ENCODE peak calls at places on chromosomes 5 and 9, in six cellular contexts. N is A549, K is GM23338, D is hepatocyte, P is fibroblast of lung, X is HCT116. A is an unnamed sample.

GRCh38 chr5:82105457-82105856 is 133.6 kb downstream of the ATG10 start:
- DNase-seq in K (no peak), P (peak), D (no peak), N (peak), X (no peak), A (peak)

GRCh38 chr9:77011973-77012817 is 7.3 kb upstream of the FOXB2 start:
- DNase-seq in K (peak), X (peak), N (no peak), P (peak), D (peak), A (no peak)

GRCh38 chr5:68332546-68332945 is 117.0 kb downstream of the PIK3R1 start:
- DNase-seq in N (no peak), K (no peak), D (no peak), P (no peak), X (no peak), A (peak)

GRCh38 chr5:151130922-151131891 is 26.4 kb downstream of the ANXA6 start:
- DNase-seq in D (peak), N (no peak), X (no peak), K (no peak), P (no peak), A (no peak)

GRCh38 chr9:19788152-19788551 is 685 bp downstream of the SLC24A2 start:
- DNase-seq in K (peak), X (no peak), D (no peak), P (no peak), N (no peak), A (peak)

GRCh38 chr9:36970007-36970888 is 63.8 kb downstream of the PAX5 start:
- DNase-seq in N (no peak), X (no peak), P (no peak), D (no peak), K (no peak), A (peak)

GRCh38 chr9:114228034-114228808 is 72.9 kb downstream of the COL27A1 start:
- DNase-seq in P (no peak), N (no peak), X (no peak), K (no peak), D (no peak), A (no peak)

GRCh38 chr5:7837401-7837800 is 13.5 kb downstream of the CFAP90 start:
- DNase-seq in P (no peak), K (no peak), X (no peak), N (no peak), D (no peak), A (no peak)

GRCh38 chr9:135456436-135457104 is 23.0 kb upstream of the PPP1R26 start:
- DNase-seq in N (no peak), D (no peak), X (no peak), P (no peak), K (no peak), A (no peak)

GRCh38 chr5:125093776-125094175 is 347.3 kb upstream of the ZNF608 start:
- DNase-seq in P (peak), X (peak), D (no peak), K (no peak), N (peak), A (peak)

GRCh38 chr9:87084407-87084806 is 137.1 kb upstream of the GAS1 start:
- DNase-seq in K (no peak), P (no peak), X (no peak), D (no peak), N (no peak), A (no peak)

GRCh38 chr9:73183917-73184861 is 32.5 kb downstream of the ANXA1 start:
- DNase-seq in P (peak), N (no peak), D (peak), K (peak), X (peak), A (no peak)
- TF ChIP-seq CTCF in P (peak), N (peak), D (peak), K (peak), X (peak), A (peak)

GRCh38 chr5:158740358-158740757 is 359.4 kb downstream of the EBF1 start:
- DNase-seq in P (no peak), K (no peak), N (no peak), D (no peak), X (no peak), A (no peak)
- H3K4me2 ChIP-seq in P (no peak), K (no peak), N (no peak), D (no peak), X (no peak), A (no peak)

GRCh38 chr5:96661101-96661840 is 905 bp upstream of the CAST start:
- DNase-seq in D (peak), P (peak), K (peak), X (no peak), N (peak), A (peak)

GRCh38 chr5:96664669-96665068 is 2.5 kb downstream of the CAST start:
- DNase-seq in K (no peak), D (no peak), N (no peak), X (no peak), P (no peak), A (no peak)

GRCh38 chr5:96661841-96662724 is at the start of gene CAST:
- DNase-seq in P (peak), K (peak), D (peak), X (peak), N (peak), A (peak)

GRCh38 chr5:96663608-96664007 is 1.4 kb downstream of the CAST start:
- DNase-seq in P (no peak), D (no peak), N (no peak), K (no peak), X (no peak), A (no peak)

DNA sequence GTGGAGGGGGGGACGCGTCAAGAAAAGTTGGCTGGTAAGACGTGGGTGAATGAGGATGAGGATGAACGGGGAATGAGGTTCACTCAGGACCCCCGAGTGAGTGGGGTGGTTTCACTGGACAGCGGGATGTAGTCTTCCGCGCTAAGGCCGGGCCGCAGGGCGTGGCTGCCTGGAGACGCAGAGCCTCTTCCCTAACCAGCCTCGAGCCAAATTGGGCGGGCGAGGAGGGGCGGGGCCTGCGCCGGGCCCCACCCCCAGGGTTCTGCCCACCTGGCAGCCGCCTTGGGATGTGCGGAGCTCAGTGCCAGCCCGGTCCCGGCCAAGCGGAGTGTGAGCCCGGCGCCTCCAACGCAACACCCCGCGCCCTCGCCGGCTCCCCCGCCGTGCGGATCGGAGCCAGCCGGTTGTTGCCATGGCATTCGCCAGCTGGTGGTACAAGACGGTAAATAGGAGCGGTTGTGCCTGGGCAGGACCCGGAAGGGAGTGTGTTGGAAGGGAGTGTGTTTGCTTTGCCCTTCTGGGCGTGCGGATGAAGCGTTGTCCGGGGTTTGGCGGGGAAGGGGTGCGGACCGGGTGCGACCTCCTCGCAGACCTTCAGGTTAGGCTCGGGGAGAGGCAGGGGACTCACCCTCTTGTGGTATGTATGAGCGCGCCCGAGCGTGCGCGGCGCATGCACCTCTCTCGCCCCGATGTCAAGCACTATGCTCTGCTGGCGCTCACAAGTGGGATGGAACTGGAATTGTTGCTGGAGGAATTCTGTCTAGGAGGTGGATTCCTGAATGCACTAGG is 743 bp downstream of the CAST start:
- DNase-seq in P (peak), N (peak), X (peak), D (peak), K (peak), A (peak)
- TF ChIP-seq CTCF in P (no peak), N (no peak), X (no peak), D (no peak), K (no peak), A (no peak)

GRCh38 chr5:107539163-107539445 is 131.6 kb downstream of the EFNA5 start:
- DNase-seq in X (no peak), N (no peak), P (no peak), K (no peak), D (no peak), A (no peak)
- H3K4me2 ChIP-seq in X (no peak), N (peak), P (no peak), K (no peak), D (no peak), A (no peak)

GRCh38 chr5:34673463-34674125 is 17.5 kb downstream of the RAI14 start:
- DNase-seq in N (no peak), P (no peak), X (no peak), D (no peak), K (no peak), A (no peak)
- TF ChIP-seq CTCF in N (no peak), P (no peak), X (no peak), D (no peak), K (no peak), A (no peak)

GRCh38 chr9:121301881-121302286 is 33.9 kb downstream of the GSN start:
- DNase-seq in N (no peak), K (no peak), X (no peak), P (no peak), D (no peak), A (no peak)

GRCh38 chr9:121299125-121299466 is 31.1 kb downstream of the GSN start:
- DNase-seq in N (no peak), D (peak), K (peak), P (no peak), X (no peak), A (no peak)

GRCh38 chr9:121299467-121300282 is 31.7 kb downstream of the GSN start:
- DNase-seq in K (peak), X (no peak), D (peak), N (no peak), P (no peak), A (peak)

GRCh38 chr9:121298689-121299112 is 30.7 kb downstream of the GSN start:
- DNase-seq in P (no peak), K (peak), N (no peak), X (no peak), D (no peak), A (no peak)

DNA sequence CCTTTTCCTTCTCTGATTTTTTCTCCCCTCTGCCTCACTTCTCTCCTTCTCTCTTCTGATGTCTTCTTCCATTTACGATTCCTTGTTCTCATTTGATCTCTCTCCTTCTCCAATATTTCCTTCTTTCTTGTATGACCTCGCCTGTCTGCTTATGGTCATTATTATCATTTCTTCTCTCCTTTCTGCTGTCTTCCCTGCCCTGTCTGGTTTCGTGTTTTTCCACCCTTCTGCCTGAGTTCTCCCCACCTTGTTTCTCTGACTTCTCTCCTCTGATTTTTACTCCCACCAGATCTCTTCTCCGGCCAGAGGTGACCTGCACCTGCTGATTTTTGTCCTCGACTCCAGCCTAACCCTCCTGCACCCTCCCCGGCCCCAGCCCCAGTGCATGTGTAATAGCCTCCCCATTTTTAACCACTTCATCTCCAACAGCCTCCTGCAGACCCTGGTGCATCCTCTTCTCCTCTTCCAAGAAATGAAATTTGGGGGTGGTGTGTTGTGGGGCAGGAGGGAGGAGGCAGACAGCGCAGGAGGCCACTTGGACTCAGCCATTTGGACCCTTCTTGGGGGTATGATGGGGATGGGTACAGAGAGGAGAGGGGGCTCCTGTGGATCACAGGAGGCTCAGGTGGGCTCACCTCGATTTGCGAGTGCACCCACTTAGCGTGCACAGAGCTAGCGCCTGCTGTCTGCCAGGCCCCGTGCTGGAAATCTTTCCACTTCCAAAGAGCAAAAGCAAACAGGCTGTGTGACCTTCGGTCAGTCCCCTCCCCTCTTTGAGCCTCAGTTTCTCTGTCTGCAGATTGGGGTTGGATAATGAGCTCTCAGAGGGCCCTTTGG is 32.5 kb downstream of the GSN start:
- DNase-seq in X (no peak), D (no peak), N (no peak), P (no peak), K (no peak), A (no peak)
- H3K4me2 ChIP-seq in X (peak), D (peak), N (peak), P (peak), K (peak), A (peak)

GRCh38 chr9:108478431-108478837 is 377.4 kb downstream of the ACTL7B start:
- DNase-seq in K (no peak), N (peak), D (peak), X (no peak), P (peak), A (peak)
- TF ChIP-seq CTCF in K (no peak), N (no peak), D (no peak), X (no peak), P (peak), A (no peak)